ENCODE peak calls at places on chromosomes 1 and 21, in six cellular contexts. V, W, G, F, C and B are unnamed samples. For H3K9me3, the result is how much of the 10 kb centered on the place peaks cover.

GRCh38 chr1:87632232-87632631 is 303.6 kb downstream of the LMO4 start:
- DNase-seq in V (no peak), W (no peak), G (no peak), F (no peak), C (no peak), B (no peak)

GRCh38 chr21:45056917-45057560 is 17.3 kb upstream of the ADARB1 start:
- DNase-seq in V (peak), W (no peak), G (no peak), F (no peak), C (no peak), B (no peak)

GRCh38 chr1:44406761-44407429 is 1.8 kb downstream of the RNF220 start:
- DNase-seq in V (peak), W (no peak), G (peak), F (no peak), C (no peak), B (no peak)

GRCh38 chr1:198259336-198260109 is 102.7 kb downstream of the NEK7 start:
- DNase-seq in V (no peak), W (no peak), G (no peak), F (no peak), C (no peak), B (no peak)

GRCh38 chr1:193219391-193219790 is 33.0 kb upstream of the B3GALT2 start:
- DNase-seq in V (no peak), W (no peak), G (no peak), F (no peak), C (no peak), B (no peak)

GRCh38 chr1:101976161-101976560 is 20.6 kb downstream of the OLFM3 start:
- DNase-seq in V (no peak), W (no peak), G (no peak), F (no peak), C (no peak), B (no peak)

GRCh38 chr1:59292557-59292956 is 4.3 kb upstream of the FGGY start:
- DNase-seq in V (no peak), W (peak), G (no peak), F (peak), C (no peak), B (no peak)

GRCh38 chr21:36250423-36251075 is 69.4 kb upstream of the MORC3 start:
- DNase-seq in V (no peak), W (no peak), G (no peak), F (no peak), C (no peak), B (no peak)

GRCh38 chr1:28031173-28031572 is 57.2 kb downstream of the EYA3 start:
- DNase-seq in V (no peak), W (no peak), G (no peak), F (no peak), C (no peak), B (no peak)

GRCh38 chr1:28039341-28039740 is 49.1 kb downstream of the EYA3 start:
- DNase-seq in V (no peak), W (no peak), G (no peak), F (no peak), C (no peak), B (no peak)

GRCh38 chr1:28037946-28038345 is 50.5 kb downstream of the EYA3 start:
- DNase-seq in V (no peak), W (no peak), G (no peak), F (no peak), C (no peak), B (no peak)

GRCh38 chr1:28036431-28036830 is 52.0 kb downstream of the EYA3 start:
- DNase-seq in V (no peak), W (no peak), G (no peak), F (no peak), C (no peak), B (no peak)

DNA sequence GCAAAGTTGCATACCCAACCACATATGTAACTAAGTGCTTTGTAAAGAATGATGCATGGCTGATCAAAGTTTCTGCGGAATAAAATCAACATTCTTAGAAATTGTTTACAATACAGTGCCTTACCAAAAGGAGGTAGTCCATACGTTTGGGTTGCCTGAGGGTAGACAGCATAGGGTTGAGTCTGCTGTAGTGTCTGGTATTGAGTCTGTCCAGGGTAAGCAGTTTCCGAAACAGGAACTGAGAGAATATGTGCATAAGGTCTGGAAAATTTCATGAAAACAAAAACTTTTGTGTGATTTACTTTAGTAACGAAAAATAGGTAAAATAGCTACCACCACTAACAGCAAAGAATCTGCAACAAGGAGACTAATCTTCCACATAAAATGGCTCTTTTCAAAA is 53.0 kb downstream of the EYA3 start:
- DNase-seq in V (no peak), W (no peak), G (no peak), F (no peak), C (no peak), B (no peak)
- H3K4me3 ChIP-seq in V (no peak), W (no peak), G (no peak), F (no peak), C (no peak), B (no peak)

GRCh38 chr1:247193958-247194357 is 22.1 kb upstream of the ZNF124 start:
- DNase-seq in V (no peak), W (no peak), G (no peak), F (no peak), C (no peak), B (no peak)
- H3K9me3 ChIP-seq in V (under half), W (under half), G (half or more), F (half or more), C (under half), B (half or more)

DNA sequence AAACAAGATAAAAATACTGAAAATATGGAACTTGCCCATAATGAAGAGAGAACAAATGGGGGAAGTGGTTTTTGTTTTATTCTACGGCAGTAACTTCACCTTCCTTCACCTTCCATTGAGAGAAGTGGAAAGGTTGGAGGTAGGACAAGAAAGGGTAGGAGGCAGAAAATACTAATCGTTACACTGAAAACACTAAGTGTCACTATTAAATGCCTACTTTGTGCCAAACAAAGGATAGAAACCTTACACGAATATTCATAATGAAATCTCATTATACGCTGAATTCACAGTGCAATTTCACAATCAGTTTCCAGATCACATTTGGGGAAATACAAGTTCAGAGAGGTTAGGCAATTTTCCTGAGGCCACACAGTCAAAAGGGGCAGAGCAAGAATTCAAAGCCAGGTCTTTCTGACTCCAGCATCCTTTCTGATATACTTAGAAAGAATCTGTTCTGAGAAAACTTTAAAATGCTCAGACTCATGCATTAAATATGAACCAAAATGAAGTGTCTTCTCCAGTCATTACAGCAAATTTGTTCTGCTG is 3.0 kb downstream of the TIAM1 start:
- DNase-seq in V (no peak), W (no peak), G (no peak), F (no peak), C (no peak), B (no peak)
- H3K4me3 ChIP-seq in V (no peak), W (no peak), G (no peak), F (no peak), C (no peak), B (no peak)

DNA sequence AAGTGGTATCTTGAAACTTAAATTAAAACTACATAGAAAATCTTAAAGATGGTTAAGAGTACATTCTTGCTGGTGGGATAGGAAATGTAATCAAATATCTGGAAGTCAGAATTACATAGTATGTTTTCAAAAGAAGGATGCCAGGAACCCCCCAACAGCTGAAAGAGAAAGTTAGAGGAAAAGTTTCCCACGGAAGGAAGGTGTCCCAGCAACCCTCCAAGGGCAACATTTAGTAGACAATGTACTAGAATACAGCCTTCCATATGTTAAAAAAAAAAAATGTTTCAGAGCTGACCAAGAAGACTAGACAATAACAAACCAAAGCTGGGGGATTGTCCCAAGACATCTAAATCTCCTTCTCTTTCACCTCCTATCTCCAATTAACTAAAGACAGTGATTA is 2.2 kb downstream of the DEDD start:
- DNase-seq in V (no peak), W (no peak), G (no peak), F (no peak), C (no peak), B (no peak)
- H3K9me3 ChIP-seq in V (under half), W (under half), G (under half), F (under half), C (under half), B (under half)